ENCODE peak calls at places on chromosomes 5 and 9, in nine cellular contexts. G is A549, B is transverse colon, D is ovary, A is suprapubic skin, E is HepG2, F is H1, Y is SK-N-SH, P is stomach. M is an unnamed sample. For H3K4me1, the result is how much of the 10 kb centered on the place peaks cover.

GRCh38 chr5:155729684-155730059 is 597.3 kb upstream of the SGCD start:
- DNase-seq in G (no peak), B (no peak), D (peak), A (no peak), E (no peak), F (no peak), Y (peak), P (no peak), M (no peak)

GRCh38 chr9:4740373-4740622 is 704 bp downstream of the AK3 start:
- DNase-seq in G (no peak), B (no peak), D (no peak), A (no peak), E (no peak), F (no peak), Y (no peak), P (no peak), M (no peak)

GRCh38 chr9:98271479-98271878 is 16.0 kb upstream of the TBC1D2 start:
- DNase-seq in G (no peak), B (no peak), D (no peak), A (no peak), E (no peak), F (no peak), Y (no peak), P (no peak), M (no peak)

GRCh38 chr9:109319631-109320233 is 1.1 kb downstream of the EPB41L4B start:
- DNase-seq in G (no peak), B (peak), D (peak), A (no peak), E (no peak), F (no peak), Y (peak), P (peak), M (no peak)

GRCh38 chr5:158979749-158980521 is 119.8 kb downstream of the EBF1 start:
- DNase-seq in G (peak), B (peak), D (peak), A (peak), E (no peak), F (no peak), Y (no peak), P (peak), M (peak)

GRCh38 chr5:42321800-42322199 is 101.4 kb upstream of the GHR start:
- DNase-seq in G (no peak), B (no peak), D (no peak), A (no peak), E (no peak), F (no peak), Y (no peak), P (no peak), M (no peak)

GRCh38 chr9:109242751-109243150 is 75.7 kb upstream of the FRRS1L start:
- DNase-seq in G (no peak), B (no peak), D (no peak), A (no peak), E (no peak), F (no peak), Y (no peak), P (no peak), M (no peak)

GRCh38 chr9:21155501-21155900 is 11.0 kb downstream of the IFNA21 start:
- DNase-seq in G (no peak), B (no peak), D (no peak), A (no peak), E (no peak), F (no peak), Y (no peak), P (no peak), M (no peak)

GRCh38 chr9:93896093-93896492 is 59.1 kb downstream of the BARX1 start:
- DNase-seq in G (no peak), B (peak), D (peak), A (peak), E (no peak), F (no peak), Y (peak), P (peak), M (no peak)

GRCh38 chr9:136625101-136626065 is 37.3 kb upstream of the EGFL7 start:
- DNase-seq in G (peak), B (peak), D (peak), A (no peak), E (peak), F (no peak), Y (peak), P (peak), M (peak)

GRCh38 chr9:8362250-8362649 is 562.7 kb upstream of the DMAC1 start:
- DNase-seq in G (no peak), B (no peak), D (no peak), A (no peak), E (no peak), F (no peak), Y (no peak), P (no peak), M (no peak)

GRCh38 chr9:134628354-134628736 is 13.3 kb upstream of the COL5A1 start:
- DNase-seq in G (no peak), B (no peak), D (peak), A (no peak), E (no peak), F (no peak), Y (no peak), P (no peak), M (no peak)

GRCh38 chr5:158203256-158203655 is 344.3 kb upstream of the CLINT1 start:
- DNase-seq in G (no peak), B (no peak), D (no peak), A (no peak), E (no peak), F (no peak), Y (no peak), P (no peak), M (no peak)

DNA sequence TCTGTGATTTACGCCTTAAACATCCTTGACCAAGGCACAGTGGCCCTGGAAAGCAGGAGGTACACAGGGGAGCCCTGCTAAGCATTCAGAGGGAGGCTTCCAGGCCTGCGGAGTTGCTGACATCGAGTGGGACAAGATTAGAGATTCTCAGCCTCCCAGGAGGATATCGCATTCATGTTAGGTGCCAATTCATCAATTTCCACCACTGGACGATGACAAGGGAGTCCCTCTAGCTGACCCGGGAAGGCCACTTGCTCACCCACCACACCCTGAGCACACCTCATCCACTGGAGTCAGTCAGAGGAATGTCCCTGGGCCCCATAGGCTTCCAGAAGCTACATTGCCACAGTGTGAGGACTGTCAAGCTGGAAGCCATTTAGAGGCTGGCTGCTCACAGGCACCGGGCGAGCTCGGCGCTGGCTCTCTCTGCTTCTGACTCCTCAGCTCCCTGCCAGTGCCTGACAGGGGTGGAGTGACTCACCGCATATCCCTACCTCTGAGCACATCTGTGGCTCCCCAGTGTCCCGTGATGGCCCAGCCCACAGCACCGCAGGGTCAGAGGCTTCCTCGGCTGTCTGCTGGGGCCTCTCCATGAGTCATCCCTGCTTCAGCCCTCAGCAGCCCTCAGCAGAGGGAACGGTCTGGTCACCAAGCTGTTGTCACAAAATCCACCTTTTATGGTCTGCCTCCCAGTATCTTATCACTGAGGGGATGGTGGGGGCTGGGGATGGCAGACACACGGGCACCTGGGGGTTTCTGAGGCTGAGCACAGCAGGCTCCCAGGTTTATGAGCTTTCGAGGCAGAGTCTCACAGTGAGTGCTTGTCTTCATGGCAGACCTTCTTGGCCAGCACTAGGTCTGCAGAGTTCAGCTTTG is 117.5 kb downstream of the ZNF608 start:
- DNase-seq in G (peak), B (no peak), D (no peak), A (no peak), E (peak), F (peak), Y (no peak), P (no peak), M (no peak)
- TF ChIP-seq EP300 in G (no peak), B (no peak), D (no peak), A (no peak), E (peak), F (no peak), Y (no peak), P (no peak), M (no peak)

GRCh38 chr5:10596886-10597451 is 33.1 kb downstream of the ANKRD33B start:
- DNase-seq in G (no peak), B (no peak), D (no peak), A (no peak), E (no peak), F (no peak), Y (no peak), P (no peak), M (no peak)
- H3K4me1 ChIP-seq in G (half or more), B (under half), D (under half), A (under half), E (under half), F (under half), Y (under half), P (under half), M (under half)

GRCh38 chr5:36787365-36787764 is 89.2 kb upstream of the NIPBL start:
- DNase-seq in G (no peak), B (no peak), D (no peak), A (no peak), E (peak), F (no peak), Y (no peak), P (no peak), M (no peak)

GRCh38 chr5:36786613-36787012 is 90.0 kb upstream of the NIPBL start:
- DNase-seq in G (no peak), B (peak), D (no peak), A (no peak), E (no peak), F (no peak), Y (no peak), P (peak), M (no peak)

GRCh38 chr5:36788365-36788764 is 88.2 kb upstream of the NIPBL start:
- DNase-seq in G (no peak), B (no peak), D (no peak), A (no peak), E (no peak), F (no peak), Y (no peak), P (no peak), M (no peak)

GRCh38 chr5:36792560-36793180 is 83.9 kb upstream of the NIPBL start:
- DNase-seq in G (no peak), B (no peak), D (no peak), A (no peak), E (no peak), F (no peak), Y (no peak), P (no peak), M (no peak)

GRCh38 chr5:36790847-36791246 is 85.7 kb upstream of the NIPBL start:
- DNase-seq in G (no peak), B (no peak), D (no peak), A (no peak), E (no peak), F (no peak), Y (no peak), P (no peak), M (no peak)
- TF ChIP-seq EP300 in G (no peak), B (no peak), D (no peak), A (no peak), E (no peak), F (no peak), Y (no peak), P (no peak), M (no peak)

GRCh38 chr5:3980146-3980545 is 384.5 kb downstream of the IRX1 start:
- DNase-seq in G (no peak), B (no peak), D (no peak), A (no peak), E (no peak), F (no peak), Y (no peak), P (no peak), M (no peak)
- H3K4me1 ChIP-seq in G (under half), B (under half), D (under half), A (under half), E (under half), F (under half), Y (under half), P (under half), M (under half)

GRCh38 chr5:169164481-169164925 is 136.4 kb downstream of the SLIT3 start:
- DNase-seq in G (peak), B (no peak), D (no peak), A (no peak), E (no peak), F (peak), Y (no peak), P (peak), M (no peak)
- TF ChIP-seq EP300 in G (peak), B (no peak), D (no peak), A (no peak), E (no peak), F (no peak), Y (peak), P (no peak), M (no peak)

M was measured in tibial nerve.